ENCODE peak calls at places on chromosomes 6 and 20, in six cellular contexts. One of them, this sample, is unnamed.

GRCh38 chr6:122717350-122717749 is 62.2 kb upstream of the FABP7 start:
- DNase-seq in WERI-Rb-1: peak; percentile 64
- DNase-seq in CD8-positive, alpha-beta T cell: no peak
- DNase-seq in esophagus squamous epithelium: no peak
- DNase-seq in HCT116: no peak
- DNase-seq in aorta: no peak
- DNase-seq in this sample: no peak

GRCh38 chr6:55777461-55777860 is 97.9 kb downstream of the BMP5 start:
- DNase-seq in WERI-Rb-1: no peak
- DNase-seq in CD8-positive, alpha-beta T cell: no peak
- DNase-seq in esophagus squamous epithelium: no peak
- DNase-seq in HCT116: no peak
- DNase-seq in aorta: no peak
- DNase-seq in this sample: no peak

GRCh38 chr6:37004044-37004984 is 1.1 kb upstream of the FGD2 start:
- DNase-seq in WERI-Rb-1: no peak
- DNase-seq in CD8-positive, alpha-beta T cell: no peak
- DNase-seq in esophagus squamous epithelium: no peak
- DNase-seq in HCT116: no peak
- DNase-seq in aorta: peak; percentile 17
- DNase-seq in this sample: no peak

GRCh38 chr6:9543649-9544048 is 871.2 kb downstream of the TFAP2A start:
- DNase-seq in WERI-Rb-1: peak; percentile 41
- DNase-seq in CD8-positive, alpha-beta T cell: no peak
- DNase-seq in esophagus squamous epithelium: no peak
- DNase-seq in HCT116: no peak
- DNase-seq in aorta: no peak
- DNase-seq in this sample: no peak

GRCh38 chr6:48689498-48689897 is 578.5 kb upstream of the PTCHD4 start:
- DNase-seq in WERI-Rb-1: no peak
- DNase-seq in CD8-positive, alpha-beta T cell: no peak
- DNase-seq in esophagus squamous epithelium: no peak
- DNase-seq in HCT116: no peak
- DNase-seq in aorta: no peak
- DNase-seq in this sample: no peak

GRCh38 chr6:166466178-166467122 is 83.7 kb upstream of the MPC1 start:
- DNase-seq in WERI-Rb-1: no peak
- DNase-seq in CD8-positive, alpha-beta T cell: no peak
- DNase-seq in esophagus squamous epithelium: no peak
- DNase-seq in HCT116: no peak
- DNase-seq in aorta: no peak
- DNase-seq in this sample: no peak

GRCh38 chr20:48722737-48723191 is 105.0 kb downstream of the PREX1 start:
- DNase-seq in WERI-Rb-1: no peak
- DNase-seq in CD8-positive, alpha-beta T cell: no peak
- DNase-seq in esophagus squamous epithelium: no peak
- DNase-seq in HCT116: no peak
- DNase-seq in aorta: peak; percentile 83
- DNase-seq in this sample: no peak

GRCh38 chr6:35402136-35402855 is 49.8 kb upstream of the FANCE start:
- DNase-seq in WERI-Rb-1: peak; percentile 77
- DNase-seq in CD8-positive, alpha-beta T cell: no peak
- DNase-seq in esophagus squamous epithelium: no peak
- DNase-seq in HCT116: no peak
- DNase-seq in aorta: no peak
- DNase-seq in this sample: no peak

GRCh38 chr20:3800256-3800877 is 4.3 kb downstream of the CDC25B start:
- DNase-seq in WERI-Rb-1: no peak
- DNase-seq in CD8-positive, alpha-beta T cell: no peak
- DNase-seq in esophagus squamous epithelium: no peak
- DNase-seq in HCT116: no peak
- DNase-seq in aorta: no peak
- DNase-seq in this sample: no peak

GRCh38 chr6:57017069-57017468 is 29.4 kb upstream of the KIAA1586 start:
- DNase-seq in WERI-Rb-1: no peak
- DNase-seq in CD8-positive, alpha-beta T cell: no peak
- DNase-seq in esophagus squamous epithelium: no peak
- DNase-seq in HCT116: no peak
- DNase-seq in aorta: no peak
- DNase-seq in this sample: no peak

GRCh38 chr6:15148356-15149058 is 97.4 kb upstream of the JARID2 start:
- DNase-seq in WERI-Rb-1: peak; percentile 99
- DNase-seq in CD8-positive, alpha-beta T cell: no peak
- DNase-seq in esophagus squamous epithelium: no peak
- DNase-seq in HCT116: no peak
- DNase-seq in aorta: no peak
- DNase-seq in this sample: no peak

GRCh38 chr20:44118185-44119034 is 68.6 kb downstream of the JPH2 start:
- DNase-seq in WERI-Rb-1: no peak
- DNase-seq in CD8-positive, alpha-beta T cell: no peak
- DNase-seq in esophagus squamous epithelium: no peak
- DNase-seq in HCT116: no peak
- DNase-seq in aorta: no peak
- DNase-seq in this sample: no peak

GRCh38 chr20:38685853-38686473 is 38.3 kb upstream of the SLC32A1 start:
- DNase-seq in WERI-Rb-1: no peak
- DNase-seq in CD8-positive, alpha-beta T cell: no peak
- DNase-seq in esophagus squamous epithelium: no peak
- DNase-seq in HCT116: no peak
- DNase-seq in aorta: no peak
- DNase-seq in this sample: peak; percentile 34

GRCh38 chr20:1376007-1376406 is 16.8 kb downstream of the FKBP1A start:
- DNase-seq in WERI-Rb-1: no peak
- DNase-seq in CD8-positive, alpha-beta T cell: no peak
- DNase-seq in esophagus squamous epithelium: no peak
- DNase-seq in HCT116: no peak
- DNase-seq in aorta: no peak
- DNase-seq in this sample: no peak

GRCh38 chr20:63957690-63958441 is 1.6 kb upstream of the UCKL1 start:
- DNase-seq in WERI-Rb-1: no peak
- DNase-seq in CD8-positive, alpha-beta T cell: no peak
- DNase-seq in esophagus squamous epithelium: no peak
- DNase-seq in HCT116: peak; percentile 67
- DNase-seq in aorta: no peak
- DNase-seq in this sample: no peak

GRCh38 chr6:133865680-133866079 is 23.2 kb upstream of the TCF21 start:
- DNase-seq in WERI-Rb-1: no peak
- DNase-seq in CD8-positive, alpha-beta T cell: no peak
- DNase-seq in esophagus squamous epithelium: no peak
- DNase-seq in HCT116: no peak
- DNase-seq in aorta: no peak
- DNase-seq in this sample: no peak

GRCh38 chr6:133857696-133858095 is 31.2 kb upstream of the TCF21 start:
- DNase-seq in WERI-Rb-1: no peak
- DNase-seq in CD8-positive, alpha-beta T cell: no peak
- DNase-seq in esophagus squamous epithelium: no peak
- DNase-seq in HCT116: no peak
- DNase-seq in aorta: no peak
- DNase-seq in this sample: no peak

GRCh38 chr6:133863228-133863627 is 25.7 kb upstream of the TCF21 start:
- DNase-seq in WERI-Rb-1: no peak
- DNase-seq in CD8-positive, alpha-beta T cell: no peak
- DNase-seq in esophagus squamous epithelium: no peak
- DNase-seq in HCT116: no peak
- DNase-seq in aorta: no peak
- DNase-seq in this sample: no peak
- H3K9me3 ChIP-seq in WERI-Rb-1: peaks cover 5% of the 10 kb centered on the region
- H3K9me3 ChIP-seq in CD8-positive, alpha-beta T cell: peaks cover 10% of the 10 kb centered on the region
- H3K9me3 ChIP-seq in esophagus squamous epithelium: peaks cover 19% of the 10 kb centered on the region
- H3K9me3 ChIP-seq in HCT116: peaks cover 9% of the 10 kb centered on the region
- H3K9me3 ChIP-seq in aorta: peaks cover 8% of the 10 kb centered on the region
- H3K9me3 ChIP-seq in this sample: peaks cover 12% of the 10 kb centered on the region

GRCh38 chr6:169779092-169779815 is 27.8 kb downstream of the ERMARD start:
- DNase-seq in WERI-Rb-1: no peak
- DNase-seq in CD8-positive, alpha-beta T cell: no peak
- DNase-seq in esophagus squamous epithelium: no peak
- DNase-seq in HCT116: no peak
- DNase-seq in aorta: no peak
- DNase-seq in this sample: no peak

GRCh38 chr6:169779896-169780295 is 28.5 kb downstream of the ERMARD start:
- DNase-seq in WERI-Rb-1: no peak
- DNase-seq in CD8-positive, alpha-beta T cell: no peak
- DNase-seq in esophagus squamous epithelium: no peak
- DNase-seq in HCT116: no peak
- DNase-seq in aorta: no peak
- DNase-seq in this sample: no peak

GRCh38 chr6:169782966-169783760 is 31.7 kb downstream of the ERMARD start:
- DNase-seq in WERI-Rb-1: no peak
- DNase-seq in CD8-positive, alpha-beta T cell: no peak
- DNase-seq in esophagus squamous epithelium: no peak
- DNase-seq in HCT116: no peak
- DNase-seq in aorta: no peak
- DNase-seq in this sample: no peak

GRCh38 chr6:169778646-169779045 is 27.2 kb downstream of the ERMARD start:
- DNase-seq in WERI-Rb-1: no peak
- DNase-seq in CD8-positive, alpha-beta T cell: no peak
- DNase-seq in esophagus squamous epithelium: no peak
- DNase-seq in HCT116: no peak
- DNase-seq in aorta: no peak
- DNase-seq in this sample: no peak

DNA sequence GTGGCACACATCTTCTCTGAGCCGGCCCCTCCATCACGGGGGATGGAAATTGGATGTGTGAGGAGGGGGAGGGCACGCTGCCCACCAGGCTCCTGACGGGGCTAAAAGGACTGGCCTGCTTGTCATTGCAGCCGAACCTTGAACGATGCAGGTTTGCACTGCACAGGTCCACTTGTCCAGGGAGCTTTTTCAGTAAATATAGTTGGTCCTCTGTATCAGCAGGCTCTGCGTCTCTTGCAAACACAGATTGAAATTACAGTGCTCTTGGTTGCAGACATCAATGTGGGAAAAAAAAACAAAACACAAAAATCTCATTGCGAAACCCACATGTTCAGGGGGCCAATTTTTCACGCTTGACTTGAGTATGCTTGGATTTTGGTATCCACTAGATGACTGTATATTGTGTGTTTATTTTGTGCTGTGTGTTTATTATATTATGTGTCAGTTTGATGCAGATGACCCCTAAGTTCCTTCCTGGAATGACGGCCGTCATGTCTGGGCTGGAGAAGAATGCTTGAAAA is 29.2 kb downstream of the ERMARD start:
- DNase-seq in WERI-Rb-1: no peak
- DNase-seq in CD8-positive, alpha-beta T cell: no peak
- DNase-seq in esophagus squamous epithelium: no peak
- DNase-seq in HCT116: no peak
- DNase-seq in aorta: no peak
- DNase-seq in this sample: no peak
- H3K4me3 ChIP-seq in WERI-Rb-1: no peak overlapping the region
- H3K4me3 ChIP-seq in CD8-positive, alpha-beta T cell: no peak overlapping the region
- H3K4me3 ChIP-seq in esophagus squamous epithelium: no peak overlapping the region
- H3K4me3 ChIP-seq in HCT116: no peak overlapping the region
- H3K4me3 ChIP-seq in aorta: no peak overlapping the region
- H3K4me3 ChIP-seq in this sample: no peak overlapping the region

DNA sequence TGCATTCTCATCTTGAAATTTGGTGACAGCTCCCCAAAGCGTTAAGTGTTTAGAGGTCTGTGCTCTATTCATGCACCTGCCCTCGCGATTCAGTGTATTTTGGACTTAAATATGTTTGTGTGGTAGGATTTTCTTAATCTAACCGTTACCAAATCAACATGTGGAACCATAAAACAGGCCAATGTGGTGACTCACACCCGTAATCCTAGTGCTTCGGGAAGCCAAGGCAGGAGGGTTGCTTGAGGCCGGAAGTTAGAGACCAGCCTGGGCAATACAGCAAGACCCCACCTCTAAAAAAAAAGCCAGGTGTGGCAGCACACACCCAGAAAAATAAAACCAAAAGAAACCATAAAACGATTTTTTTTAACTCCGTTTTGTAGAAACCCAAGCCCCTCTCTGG is 31.5 kb downstream of the PYGB start:
- DNase-seq in WERI-Rb-1: no peak
- DNase-seq in CD8-positive, alpha-beta T cell: no peak
- DNase-seq in esophagus squamous epithelium: no peak
- DNase-seq in HCT116: no peak
- DNase-seq in aorta: no peak
- DNase-seq in this sample: no peak
- H3K36me3 ChIP-seq in WERI-Rb-1: peaks cover 100% of the 10 kb centered on the region
- H3K36me3 ChIP-seq in CD8-positive, alpha-beta T cell: peaks cover 50% of the 10 kb centered on the region
- H3K36me3 ChIP-seq in esophagus squamous epithelium: peaks cover 73% of the 10 kb centered on the region
- H3K36me3 ChIP-seq in HCT116: no peaks in the 10 kb centered on the region
- H3K36me3 ChIP-seq in aorta: no peaks in the 10 kb centered on the region
- H3K36me3 ChIP-seq in this sample: peaks cover 34% of the 10 kb centered on the region

GRCh38 chr20:20213722-20214121 is 154.2 kb upstream of the INSM1 start:
- DNase-seq in WERI-Rb-1: no peak
- DNase-seq in CD8-positive, alpha-beta T cell: no peak
- DNase-seq in esophagus squamous epithelium: no peak
- DNase-seq in HCT116: no peak
- DNase-seq in aorta: no peak
- DNase-seq in this sample: no peak

GRCh38 chr20:20210943-20211273 is 157.0 kb upstream of the INSM1 start:
- DNase-seq in WERI-Rb-1: no peak
- DNase-seq in CD8-positive, alpha-beta T cell: no peak
- DNase-seq in esophagus squamous epithelium: no peak
- DNase-seq in HCT116: no peak
- DNase-seq in aorta: no peak
- DNase-seq in this sample: no peak

GRCh38 chr20:20211274-20211987 is 156.5 kb upstream of the INSM1 start:
- DNase-seq in WERI-Rb-1: no peak
- DNase-seq in CD8-positive, alpha-beta T cell: no peak
- DNase-seq in esophagus squamous epithelium: no peak
- DNase-seq in HCT116: no peak
- DNase-seq in aorta: no peak
- DNase-seq in this sample: no peak

GRCh38 chr20:20211988-20212518 is 155.9 kb upstream of the INSM1 start:
- DNase-seq in WERI-Rb-1: no peak
- DNase-seq in CD8-positive, alpha-beta T cell: no peak
- DNase-seq in esophagus squamous epithelium: no peak
- DNase-seq in HCT116: no peak
- DNase-seq in aorta: no peak
- DNase-seq in this sample: no peak

DNA sequence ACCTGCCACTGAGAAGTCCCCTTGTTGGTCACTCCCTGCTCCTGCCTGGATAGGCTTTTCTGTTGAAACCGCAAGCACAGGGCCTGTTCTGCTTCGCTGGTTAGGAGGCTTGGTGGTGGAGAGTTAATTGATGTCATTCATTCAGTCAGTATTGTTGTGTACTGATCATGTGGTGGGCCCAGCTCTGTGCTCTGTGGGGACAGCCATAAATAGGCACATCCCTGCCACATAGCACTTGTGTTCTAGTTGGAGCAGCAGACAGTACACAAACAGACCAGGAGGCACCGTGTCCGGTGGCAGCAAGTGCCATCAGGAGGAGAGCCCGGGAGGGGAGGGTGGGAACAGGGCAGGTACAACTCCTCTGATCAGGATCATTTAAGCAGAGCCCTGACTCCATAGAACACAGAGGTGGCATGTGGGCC is 155.2 kb upstream of the INSM1 start:
- DNase-seq in WERI-Rb-1: no peak
- DNase-seq in CD8-positive, alpha-beta T cell: no peak
- DNase-seq in esophagus squamous epithelium: no peak
- DNase-seq in HCT116: no peak
- DNase-seq in aorta: no peak
- DNase-seq in this sample: no peak
- H3K9me3 ChIP-seq in WERI-Rb-1: no peaks in the 10 kb centered on the region
- H3K9me3 ChIP-seq in CD8-positive, alpha-beta T cell: no peaks in the 10 kb centered on the region
- H3K9me3 ChIP-seq in esophagus squamous epithelium: no peaks in the 10 kb centered on the region
- H3K9me3 ChIP-seq in HCT116: no peaks in the 10 kb centered on the region
- H3K9me3 ChIP-seq in aorta: peaks cover under 1% of the 10 kb centered on the region
- H3K9me3 ChIP-seq in this sample: no peaks in the 10 kb centered on the region

GRCh38 chr20:53711333-53712211 is 117.9 kb upstream of the ZNF217 start:
- DNase-seq in WERI-Rb-1: no peak
- DNase-seq in CD8-positive, alpha-beta T cell: no peak
- DNase-seq in esophagus squamous epithelium: no peak
- DNase-seq in HCT116: no peak
- DNase-seq in aorta: no peak
- DNase-seq in this sample: no peak
- H3K4me3 ChIP-seq in WERI-Rb-1: no peak overlapping the region
- H3K4me3 ChIP-seq in CD8-positive, alpha-beta T cell: no peak overlapping the region
- H3K4me3 ChIP-seq in esophagus squamous epithelium: no peak overlapping the region
- H3K4me3 ChIP-seq in HCT116: no peak overlapping the region
- H3K4me3 ChIP-seq in aorta: no peak overlapping the region
- H3K4me3 ChIP-seq in this sample: no peak overlapping the region

GRCh38 chr6:28154357-28154756 is 12.7 kb downstream of the ZKSCAN8 start:
- DNase-seq in WERI-Rb-1: no peak
- DNase-seq in CD8-positive, alpha-beta T cell: no peak
- DNase-seq in esophagus squamous epithelium: no peak
- DNase-seq in HCT116: no peak
- DNase-seq in aorta: no peak
- DNase-seq in this sample: no peak
- H3K36me3 ChIP-seq in WERI-Rb-1: peaks cover 85% of the 10 kb centered on the region
- H3K36me3 ChIP-seq in CD8-positive, alpha-beta T cell: peaks cover 42% of the 10 kb centered on the region
- H3K36me3 ChIP-seq in esophagus squamous epithelium: peaks cover 8% of the 10 kb centered on the region
- H3K36me3 ChIP-seq in HCT116: peaks cover 62% of the 10 kb centered on the region
- H3K36me3 ChIP-seq in aorta: peaks cover 12% of the 10 kb centered on the region
- H3K36me3 ChIP-seq in this sample: peaks cover 62% of the 10 kb centered on the region

This sample was measured in CD4-positive, alpha-beta memory T cell.